ENCODE peak calls at places on chromosomes 13 and 19, in four cellular contexts. L is SK-N-SH, T is H1, I is Panc1. A is an unnamed sample.

GRCh38 chr13:99982021-99982740 is 597 bp downstream of the ZIC2 start:
- DNase-seq in L (peak; percentile 55), T (no peak), I (no peak), A (no peak)

GRCh38 chr13:44259045-44260042 is 114.3 kb upstream of the SERP2 start:
- DNase-seq in L (peak; percentile 33), T (no peak), I (no peak), A (peak; percentile 49)

GRCh38 chr19:39297931-39298634 is 1.9 kb downstream of the IFNL1 start:
- DNase-seq in L (no peak), T (no peak), I (no peak), A (no peak)

GRCh38 chr19:46546194-46546896 is 50.7 kb upstream of the PNMA8B start:
- DNase-seq in L (peak; percentile 62), T (no peak), I (no peak), A (no peak)

GRCh38 chr13:29182216-29182615 is 362.1 kb downstream of the MTUS2 start:
- DNase-seq in L (no peak), T (no peak), I (no peak), A (no peak)

GRCh38 chr19:19403373-19403901 is 2.0 kb upstream of the GATAD2A start:
- DNase-seq in L (no peak), T (no peak), I (no peak), A (no peak)

GRCh38 chr13:108957369-108958012 is 328.1 kb downstream of the MYO16 start:
- DNase-seq in L (no peak), T (no peak), I (no peak), A (no peak)

GRCh38 chr19:45423589-45424190 is at the start of gene ERCC1:
- DNase-seq in L (peak; percentile 98), T (peak; percentile 98), I (no peak), A (peak; percentile 89)

GRCh38 chr13:111158136-111158805 is 43.2 kb downstream of the ARHGEF7 start:
- DNase-seq in L (no peak), T (no peak), I (no peak), A (no peak)

GRCh38 chr19:36169084-36169760 is 17.0 kb upstream of the COX7A1 start:
- DNase-seq in L (no peak), T (no peak), I (no peak), A (no peak)

DNA sequence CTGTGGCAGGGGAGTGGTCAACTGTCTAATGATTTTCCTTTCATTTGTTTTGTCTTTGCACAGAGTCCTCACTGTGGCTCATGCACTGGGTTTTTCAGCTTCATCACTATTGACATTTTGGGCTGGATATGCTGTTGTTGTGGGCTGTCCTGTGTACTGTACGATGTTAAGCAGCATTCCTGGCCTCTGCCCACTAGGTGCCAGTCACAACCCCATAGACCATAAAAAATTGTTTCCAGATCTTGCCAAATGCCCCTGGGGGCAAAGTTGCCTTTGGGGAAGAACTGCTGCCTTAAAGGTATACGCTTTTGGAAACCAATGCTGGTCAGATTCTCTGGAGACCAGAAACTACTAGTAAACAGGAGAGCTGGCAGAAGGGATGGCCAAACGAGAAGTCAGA is 310.4 kb downstream of the SPRY2 start:
- DNase-seq in L (no peak), T (peak; percentile 9), I (no peak), A (no peak)
- TF ChIP-seq CTCF in L (peak; percentile 50), T (peak; percentile 10), I (peak; percentile 45), A (no peak)

GRCh38 chr19:54416695-54417491 is 1.6 kb downstream of the TTYH1 start:
- DNase-seq in L (no peak), T (no peak), I (no peak), A (no peak)
- H3K27ac ChIP-seq in L (no peak overlapping the region), T (no peak overlapping the region), I (no peak overlapping the region), A (no peak overlapping the region)

DNA sequence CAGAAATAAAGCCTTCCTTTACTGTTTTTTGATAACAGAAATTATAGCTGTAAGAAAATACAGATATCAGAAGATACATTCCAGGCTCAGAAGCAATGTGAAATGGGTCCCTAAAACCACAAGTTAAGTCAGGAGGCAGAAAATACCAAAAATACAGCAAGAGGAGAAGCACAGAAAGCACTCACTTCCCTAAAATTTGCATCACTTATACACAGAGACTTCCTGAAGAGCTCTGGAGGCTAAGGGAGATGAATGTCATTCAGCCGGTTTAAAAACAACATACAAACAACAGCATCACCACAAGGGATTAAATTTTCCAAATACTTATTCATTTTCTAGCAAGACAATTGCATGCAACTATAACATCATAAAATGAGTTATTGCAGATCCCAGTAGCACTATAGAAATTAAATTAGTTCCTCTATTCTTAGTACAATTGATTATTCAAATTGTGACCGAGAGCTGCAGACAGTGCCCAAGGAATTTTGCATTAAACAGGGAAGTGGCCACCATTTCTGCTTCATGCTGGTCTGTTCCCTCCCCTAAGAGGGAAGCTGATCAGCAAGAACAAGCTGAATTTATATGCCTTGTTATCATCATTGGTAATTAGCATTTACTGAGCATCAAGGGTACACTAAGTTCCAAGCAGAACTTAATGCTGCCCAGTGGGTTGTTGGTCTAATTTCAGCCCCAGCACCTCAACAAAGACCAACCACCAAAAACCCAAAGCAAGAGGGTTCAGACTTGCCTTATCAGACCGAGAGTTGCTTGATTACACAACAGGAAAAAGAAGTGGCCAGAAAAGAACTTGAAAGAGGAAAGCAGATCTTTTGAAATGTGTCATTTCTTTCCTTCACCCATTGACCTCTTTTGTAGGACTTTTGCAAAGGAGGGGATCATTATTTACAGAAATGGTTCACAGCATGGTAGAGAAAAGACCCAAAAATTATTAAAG is 140.7 kb downstream of the KCTD12 start:
- DNase-seq in L (no peak), T (no peak), I (no peak), A (no peak)
- H3K4me3 ChIP-seq in L (no peak overlapping the region), T (no peak overlapping the region), I (no peak overlapping the region), A (no peak overlapping the region)

DNA sequence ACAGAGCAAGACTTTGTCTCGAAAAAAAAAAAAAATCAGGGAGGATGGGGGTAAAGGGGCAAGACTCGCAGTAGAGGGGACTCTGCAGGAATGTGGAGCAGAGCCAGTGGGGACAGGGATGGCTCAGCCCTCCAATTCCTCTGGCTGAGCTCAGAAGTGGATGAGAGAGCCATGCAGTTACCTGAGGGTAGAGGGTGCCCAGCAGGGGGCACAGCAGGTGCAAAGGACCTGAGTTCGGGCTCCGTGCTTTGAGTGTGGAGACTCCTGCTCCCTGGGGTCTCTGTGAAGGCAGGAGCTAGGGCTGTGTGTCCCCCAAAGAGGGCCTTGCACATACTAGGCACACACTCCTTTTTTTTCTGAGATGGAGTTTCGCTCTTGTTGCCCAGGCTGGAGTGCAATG is 7.7 kb downstream of the DOCK6 start:
- DNase-seq in L (no peak), T (no peak), I (no peak), A (no peak)
- TF ChIP-seq CTCF in L (peak; percentile 28), T (no peak), I (no peak), A (no peak)

GRCh38 chr19:928471-929259 is 2.8 kb downstream of the ARID3A start:
- DNase-seq in L (no peak), T (no peak), I (no peak), A (no peak)
- H3K27ac ChIP-seq in L (peak overlapping the region; percentile 28), T (no peak overlapping the region), I (no peak overlapping the region), A (no peak overlapping the region)

DNA sequence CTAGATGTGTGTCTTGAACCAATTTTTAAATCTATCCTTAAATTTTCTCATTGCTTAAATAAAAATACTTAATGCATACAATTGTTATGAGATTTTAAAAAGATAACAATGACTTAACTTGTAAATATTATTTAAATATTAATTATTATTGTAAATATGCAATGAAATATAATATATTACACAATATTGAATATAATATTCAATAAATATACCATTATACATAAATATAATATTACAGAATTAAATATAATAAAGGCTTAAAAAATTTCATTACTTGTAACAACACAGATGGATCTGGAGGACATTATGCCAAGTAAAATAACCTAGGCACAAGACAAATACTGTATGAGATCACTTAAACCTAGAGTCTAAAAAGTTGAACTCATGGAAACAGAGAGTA is 1532.3 kb downstream of the PCDH9 start:
- DNase-seq in L (no peak), T (no peak), I (no peak), A (no peak)
- H3K4me3 ChIP-seq in L (no peak overlapping the region), T (no peak overlapping the region), I (no peak overlapping the region), A (no peak overlapping the region)

GRCh38 chr19:13873776-13874515 is 3.0 kb upstream of the NANOS3 start:
- DNase-seq in L (peak; percentile 49), T (no peak), I (no peak), A (no peak)

GRCh38 chr19:13872339-13872694 is 4.6 kb upstream of the NANOS3 start:
- DNase-seq in L (peak; percentile 32), T (no peak), I (no peak), A (no peak)

GRCh38 chr19:13869324-13869723 is 7.6 kb upstream of the NANOS3 start:
- DNase-seq in L (no peak), T (no peak), I (no peak), A (no peak)

GRCh38 chr19:13875824-13876223 is 1.1 kb upstream of the NANOS3 start:
- DNase-seq in L (peak; percentile 18), T (no peak), I (no peak), A (no peak)

DNA sequence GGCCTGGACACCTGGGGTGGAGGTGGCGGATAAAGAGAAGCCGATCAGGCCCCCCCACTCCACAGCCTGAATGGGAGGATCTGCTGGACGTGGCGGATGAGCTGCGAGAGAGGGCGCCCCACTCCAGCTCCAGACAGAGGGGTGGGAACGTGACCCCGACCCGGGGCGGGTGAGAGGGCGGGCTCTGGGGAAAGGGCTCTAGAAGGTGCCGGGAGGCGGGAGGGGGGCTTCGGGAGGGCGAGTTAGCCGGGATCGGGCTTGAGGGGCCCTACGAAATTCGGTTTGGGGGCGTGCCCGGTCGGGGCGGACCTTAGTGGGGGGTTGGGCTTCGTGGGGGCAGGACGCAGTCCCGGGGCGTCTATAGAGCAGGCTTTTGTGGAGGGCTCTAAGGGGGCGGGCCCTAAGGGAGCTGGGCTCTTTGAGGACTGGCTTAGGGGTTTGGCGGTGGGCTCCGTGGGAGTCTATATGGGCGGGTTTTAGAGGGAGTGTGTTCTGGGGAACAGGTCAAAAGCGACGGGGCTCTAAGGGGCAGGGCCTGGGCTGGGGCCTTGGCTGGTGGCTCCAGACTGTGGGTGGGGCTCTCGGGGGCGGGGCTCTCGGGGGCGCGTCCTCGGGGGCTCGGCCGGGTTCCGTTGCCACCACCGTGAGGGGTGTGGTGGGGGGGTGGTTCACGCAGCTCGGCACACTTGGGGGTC is 4.1 kb upstream of the NANOS3 start:
- DNase-seq in L (peak; percentile 43), T (no peak), I (no peak), A (no peak)
- TF ChIP-seq CTCF in L (no peak), T (peak; percentile 47), I (peak; percentile 75), A (no peak)